ENCODE peak calls at places on chromosome 10, in nine cellular contexts. A is fibroblast of mammary gland; P is mammary epithelial cell; T is OCI-LY7; L is tibial nerve; C is activated CD8-positive, alpha-beta T cell treated with anti-CD3 and anti-CD28 coated beads for 36 hours; G is nephron progenitor cell; B is CD8-positive, alpha-beta T cell; O is fibroblast of the aortic adventitia. Q is an unnamed sample.
A peak's percentile ranks its signal among the peaks of the same experiment; 100 is the strongest.

GRCh38 chr10:34861293-34862004 is 46.4 kb upstream of the PARD3 start:
- DNase-seq in A (no peak), C (no peak), P (no peak), B (no peak), G (peak; percentile 35), L (peak; percentile 18), T (no peak), O (peak; percentile 31), Q (peak; percentile 21)

GRCh38 chr10:99754670-99755069 is 22.6 kb downstream of the CUTC start:
- DNase-seq in C (no peak), A (peak; percentile 67), T (no peak), L (no peak), P (no peak), O (no peak), B (no peak), G (no peak), Q (no peak)

GRCh38 chr10:48782321-48782720 is 97.6 kb downstream of the WDFY4 start:
- DNase-seq in C (no peak), A (no peak), B (no peak), T (no peak), L (no peak), G (no peak), P (no peak), O (no peak), Q (no peak)

GRCh38 chr10:24344279-24344678 is 135.3 kb downstream of the KIAA1217 start:
- DNase-seq in B (no peak), C (no peak), T (no peak), P (peak; percentile 93), G (no peak), A (peak; percentile 96), O (peak; percentile 96), L (no peak), Q (peak; percentile 97)

GRCh38 chr10:102352066-102352715 is 43.3 kb upstream of the NFKB2 start:
- DNase-seq in C (peak; percentile 79), P (peak; percentile 32), O (peak; percentile 68), L (peak; percentile 67), T (peak; percentile 63), G (peak; percentile 76), B (peak; percentile 57), A (peak; percentile 65), Q (peak; percentile 49)

GRCh38 chr10:89490589-89491335 is 44.6 kb downstream of the SLC16A12 start:
- DNase-seq in P (no peak), C (no peak), O (no peak), B (no peak), L (no peak), T (no peak), A (no peak), G (no peak), Q (peak; percentile 51)

GRCh38 chr10:132300582-132300981 is 7.2 kb downstream of the STK32C start:
- DNase-seq in P (no peak), L (no peak), O (no peak), T (no peak), B (no peak), C (no peak), A (no peak), G (no peak), Q (no peak)

GRCh38 chr10:13117842-13118783 is 18.1 kb downstream of the OPTN start:
- DNase-seq in O (no peak), B (no peak), C (no peak), P (no peak), T (peak; percentile 18), L (no peak), A (no peak), G (no peak), Q (no peak)

GRCh38 chr10:78277734-78278404 is 244.2 kb downstream of the RPS24 start:
- DNase-seq in T (no peak), L (no peak), G (no peak), B (no peak), O (peak; percentile 76), A (peak; percentile 77), C (no peak), P (no peak), Q (peak; percentile 86)

GRCh38 chr10:5447071-5447470 is 34.7 kb downstream of the NET1 start:
- DNase-seq in G (no peak), P (peak; percentile 27), L (no peak), B (no peak), A (peak; percentile 48), O (peak; percentile 54), T (no peak), C (no peak), Q (peak; percentile 40)

GRCh38 chr10:21372651-21373410 is 152.7 kb downstream of the SKIDA1 start:
- DNase-seq in O (peak; percentile 97), G (no peak), T (peak; percentile 27), C (peak; percentile 57), B (no peak), L (peak; percentile 41), P (peak; percentile 77), A (peak; percentile 95), Q (peak; percentile 89)

GRCh38 chr10:26448706-26449435 is 10.7 kb downstream of the APBB1IP start:
- DNase-seq in G (no peak), L (no peak), A (no peak), P (no peak), T (peak; percentile 97), C (peak; percentile 85), B (peak; percentile 63), O (no peak), Q (no peak)

GRCh38 chr10:88848499-88848898 is 3.1 kb downstream of the ANKRD22 start:
- DNase-seq in P (peak; percentile 80), L (no peak), O (peak; percentile 78), A (peak; percentile 91), C (no peak), G (no peak), B (no peak), T (no peak), Q (peak; percentile 67)

DNA sequence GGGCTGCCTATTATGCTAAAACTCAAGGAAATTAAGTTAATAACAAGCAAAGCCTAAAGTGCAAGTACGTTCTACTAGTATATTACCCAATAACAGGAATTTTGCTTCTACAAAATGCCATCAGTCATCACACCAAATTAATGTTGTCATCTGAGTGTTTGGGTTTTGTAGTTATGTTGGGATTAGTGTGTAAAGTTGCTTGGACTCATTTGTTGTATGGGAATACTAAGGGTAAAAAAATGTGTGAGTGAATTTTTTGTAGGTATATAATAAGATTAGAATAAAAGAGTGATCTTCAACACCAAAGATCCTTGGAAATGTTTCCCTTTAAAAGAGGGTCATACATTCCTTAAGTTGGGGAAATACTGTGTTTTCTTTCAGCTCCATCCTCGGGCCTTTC is 38.6 kb downstream of the NRP1 start:
- DNase-seq in C (no peak), O (no peak), T (no peak), L (no peak), B (no peak), P (no peak), A (no peak), G (no peak), Q (peak; percentile 73)
- TF ChIP-seq CTCF in C (no peak), O (no peak), T (no peak), L (no peak), B (no peak), P (no peak), A (no peak), G (no peak), Q (no peak)

DNA sequence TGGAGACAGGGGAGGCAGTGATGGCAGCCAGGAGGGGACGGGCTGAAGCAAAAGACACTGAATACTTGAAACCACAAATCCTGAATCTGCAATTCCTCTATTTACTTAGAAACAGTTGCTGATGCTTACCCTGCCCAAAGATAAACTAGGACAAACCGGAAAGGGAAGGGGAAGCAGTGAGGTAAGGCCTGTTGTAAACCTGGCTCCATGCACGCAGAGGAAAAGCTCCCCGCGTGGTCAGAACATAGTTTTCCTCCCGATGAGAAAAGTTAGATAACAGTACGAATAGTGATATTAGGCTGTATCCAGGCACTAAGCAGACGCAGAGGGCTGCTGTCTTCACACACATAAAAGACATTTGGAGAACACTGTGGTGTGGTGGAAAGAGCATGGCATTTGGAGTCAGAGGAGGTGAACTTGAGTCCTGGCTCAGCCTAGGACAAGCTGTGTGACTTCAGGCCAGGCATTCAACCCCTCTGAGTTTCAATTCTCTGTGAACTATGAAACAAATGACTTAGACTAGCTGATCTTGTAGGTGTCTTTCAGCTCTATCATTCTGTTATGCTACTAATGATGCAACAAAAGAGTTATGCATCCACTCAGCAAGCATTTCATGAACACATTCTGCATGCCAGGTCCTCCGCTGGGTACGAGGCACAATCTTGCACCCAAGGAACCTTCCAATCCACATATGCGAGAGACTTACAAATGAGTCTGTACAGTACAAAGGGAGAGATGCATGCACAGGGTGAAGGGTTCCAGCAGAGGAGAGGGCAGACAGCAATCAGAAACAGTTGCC is 80.9 kb downstream of the SORBS1 start:
- DNase-seq in C (no peak), A (peak; percentile 14), O (peak; percentile 19), T (no peak), P (no peak), B (no peak), L (peak; percentile 37), G (no peak), Q (peak; percentile 24)
- TF ChIP-seq CTCF in C (no peak), A (peak; percentile 4), O (peak; percentile 9), T (no peak), P (no peak), B (no peak), L (no peak), G (no peak), Q (peak; percentile 32)

DNA sequence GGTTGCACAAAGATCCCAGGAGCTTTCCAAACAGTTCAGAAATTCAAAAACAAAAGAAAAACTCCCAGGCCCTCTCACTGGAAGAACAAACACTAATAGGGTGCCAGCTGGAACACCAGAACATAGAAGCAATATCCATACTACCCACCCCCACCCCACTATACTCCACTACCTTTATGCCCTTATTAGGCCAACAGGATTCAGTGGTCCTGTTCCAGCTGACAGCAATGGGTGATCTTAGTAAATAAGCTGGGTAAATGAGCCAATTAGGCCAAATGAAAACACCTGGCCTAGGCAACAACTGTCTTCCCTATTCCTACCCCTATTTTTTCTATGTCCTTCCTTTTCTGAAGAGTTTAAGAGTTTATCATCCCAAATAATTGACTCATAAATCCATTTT is 11.7 kb downstream of the NOC3L start:
- DNase-seq in O (no peak), C (no peak), T (no peak), G (no peak), B (no peak), L (no peak), A (no peak), P (no peak), Q (no peak)
- TF ChIP-seq CTCF in O (no peak), C (no peak), T (no peak), G (no peak), B (no peak), L (no peak), A (no peak), P (no peak), Q (no peak)

GRCh38 chr10:131240691-131241090 is 70.8 kb downstream of the TCERG1L start:
- DNase-seq in P (no peak), A (no peak), T (no peak), G (no peak), L (no peak), B (no peak), O (no peak), C (no peak), Q (no peak)

GRCh38 chr10:131244836-131245235 is 66.7 kb downstream of the TCERG1L start:
- DNase-seq in O (no peak), T (no peak), B (no peak), G (no peak), P (no peak), L (no peak), A (no peak), C (no peak), Q (no peak)

GRCh38 chr10:131243076-131243475 is 68.4 kb downstream of the TCERG1L start:
- DNase-seq in T (no peak), P (no peak), B (no peak), O (no peak), A (no peak), C (no peak), G (no peak), L (no peak), Q (no peak)

GRCh38 chr10:131239926-131240325 is 71.6 kb downstream of the TCERG1L start:
- DNase-seq in A (no peak), C (no peak), B (no peak), T (no peak), O (no peak), G (no peak), L (no peak), P (no peak), Q (no peak)

GRCh38 chr10:131242007-131242406 is 69.5 kb downstream of the TCERG1L start:
- DNase-seq in O (no peak), P (no peak), L (no peak), C (no peak), G (peak; percentile 70), T (no peak), A (no peak), B (no peak), Q (no peak)
- TF ChIP-seq CTCF in O (no peak), P (no peak), L (no peak), C (peak; percentile 21), G (peak; percentile 53), T (peak; percentile 28), A (no peak), B (no peak), Q (no peak)